ENCODE peak calls at places on chromosome 18, in five cellular contexts. N is fibroblast of the aortic adventitia, E is left lung, B is body of pancreas, V is astrocyte of the spinal cord. D is an unnamed sample.

GRCh38 chr18:45715212-45715780 is 8.7 kb upstream of the SLC14A1 start:
- DNase-seq in N (no peak), E (no peak), B (no peak), V (no peak), D (no peak)

GRCh38 chr18:32877371-32877770 is 104.5 kb upstream of the KLHL14 start:
- DNase-seq in N (no peak), E (no peak), B (no peak), V (no peak), D (no peak)

GRCh38 chr18:2114765-2115164 is 456.5 kb downstream of the METTL4 start:
- DNase-seq in N (no peak), E (no peak), B (no peak), V (no peak), D (no peak)

GRCh38 chr18:46706968-46707367 is 49.9 kb downstream of the ST8SIA5 start:
- DNase-seq in N (no peak), E (no peak), B (no peak), V (peak), D (no peak)

GRCh38 chr18:7755753-7756475 is 188.8 kb downstream of the PTPRM start:
- DNase-seq in N (peak), E (no peak), B (peak), V (no peak), D (peak)

GRCh38 chr18:2958819-2959298 is 54.1 kb downstream of the LPIN2 start:
- DNase-seq in N (peak), E (no peak), B (no peak), V (peak), D (peak)

GRCh38 chr18:59900222-59901128 is 679 bp downstream of the PMAIP1 start:
- DNase-seq in N (peak), E (peak), B (peak), V (peak), D (peak)

GRCh38 chr18:57234346-57234745 is 87.5 kb downstream of the BOD1L2 start:
- DNase-seq in N (no peak), E (no peak), B (no peak), V (no peak), D (no peak)

GRCh38 chr18:8443505-8443904 is 165.7 kb upstream of the RAB12 start:
- DNase-seq in N (peak), E (no peak), B (no peak), V (no peak), D (no peak)

GRCh38 chr18:79798999-79799370 is 1.2 kb downstream of the KCNG2 start:
- DNase-seq in N (no peak), E (no peak), B (no peak), V (no peak), D (peak)

GRCh38 chr18:79798346-79798998 is 734 bp downstream of the KCNG2 start:
- DNase-seq in N (no peak), E (no peak), B (no peak), V (no peak), D (no peak)

GRCh38 chr18:79796531-79797390 is 977 bp upstream of the KCNG2 start:
- DNase-seq in N (peak), E (no peak), B (no peak), V (no peak), D (peak)

GRCh38 chr18:79796016-79796415 is 1.7 kb upstream of the KCNG2 start:
- DNase-seq in N (no peak), E (no peak), B (no peak), V (no peak), D (peak)

DNA sequence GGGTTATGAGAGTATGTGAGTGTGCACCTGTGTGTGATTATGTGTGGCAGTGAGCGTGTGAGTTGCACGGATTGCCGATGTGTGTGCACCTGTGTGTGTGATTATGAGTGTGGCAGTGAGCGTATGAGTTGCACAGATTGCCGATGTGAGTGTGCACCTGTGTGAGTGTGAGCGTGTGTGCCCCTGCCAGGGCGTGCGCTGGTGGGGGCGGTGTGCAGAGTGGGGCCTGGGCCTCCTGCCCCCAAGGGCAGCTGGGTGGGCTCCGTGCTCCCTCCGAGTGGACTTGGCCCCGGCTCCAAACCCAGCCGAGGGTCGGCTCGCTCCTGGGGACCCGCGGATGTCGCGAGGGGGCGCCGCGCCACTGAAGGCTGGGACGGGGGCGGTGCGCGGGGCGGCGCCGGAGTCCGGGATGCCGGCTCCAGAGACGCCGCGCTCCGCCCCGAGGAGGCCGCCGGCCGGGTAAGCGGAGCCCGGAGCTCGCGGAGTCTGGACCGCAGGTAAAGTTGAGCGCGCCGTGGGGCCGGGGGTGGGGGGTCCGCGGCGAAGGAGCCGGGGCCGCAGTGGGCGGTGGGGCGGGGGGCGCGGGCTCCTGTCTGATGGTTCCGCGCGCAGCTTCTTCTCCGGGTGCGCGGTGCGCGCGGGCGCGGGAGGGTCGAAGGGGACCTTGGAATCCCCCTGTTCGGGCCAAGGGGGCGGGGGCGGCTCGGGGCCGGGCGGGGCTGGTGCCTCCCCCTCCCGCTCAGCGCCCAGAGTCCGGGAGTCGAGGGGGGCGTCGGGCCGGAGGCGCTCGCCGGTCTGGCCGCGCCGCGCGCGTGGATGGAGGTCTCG is at the start of gene KCNG2:
- DNase-seq in N (no peak), E (peak), B (no peak), V (no peak), D (peak)
- H3K4me3 ChIP-seq in N (no peak), E (peak), B (no peak), V (no peak), D (peak)

GRCh38 chr18:52907942-52908341 is 567.9 kb downstream of the DCC start:
- DNase-seq in N (no peak), E (no peak), B (no peak), V (no peak), D (no peak)

GRCh38 chr18:52902188-52902587 is 562.2 kb downstream of the DCC start:
- DNase-seq in N (no peak), E (no peak), B (no peak), V (no peak), D (no peak)

GRCh38 chr18:52907522-52907921 is 567.5 kb downstream of the DCC start:
- DNase-seq in N (no peak), E (peak), B (no peak), V (no peak), D (no peak)

GRCh38 chr18:52903858-52904257 is 563.9 kb downstream of the DCC start:
- DNase-seq in N (no peak), E (no peak), B (peak), V (peak), D (peak)
- H3K4me3 ChIP-seq in N (no peak), E (no peak), B (no peak), V (no peak), D (no peak)

DNA sequence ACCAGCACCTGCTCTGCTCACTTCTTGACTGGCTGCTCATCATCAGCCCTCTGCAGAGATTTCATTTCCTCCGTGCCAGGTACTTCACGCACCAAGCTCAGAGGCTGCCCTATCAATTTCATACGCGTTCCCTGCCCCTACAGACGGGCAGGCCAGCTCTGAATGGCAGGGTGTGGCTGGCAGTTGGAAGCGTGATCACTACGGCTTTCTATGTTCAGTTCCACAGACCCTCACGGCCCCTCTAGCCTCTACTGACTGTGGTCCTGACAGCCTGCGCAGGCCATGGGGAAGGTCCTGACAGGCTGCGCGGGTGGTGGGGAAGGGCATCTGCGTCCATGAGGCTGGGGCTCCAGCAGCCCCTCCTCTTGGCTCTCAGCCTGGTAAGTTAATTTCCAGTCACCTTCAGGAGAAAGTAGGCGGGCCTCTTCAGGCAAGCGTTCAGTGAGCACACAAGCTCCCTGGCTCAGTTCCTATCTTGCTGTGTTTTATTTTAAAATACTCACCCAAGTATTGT is 154.8 kb downstream of the ZNF236 start:
- DNase-seq in N (no peak), E (peak), B (peak), V (no peak), D (no peak)
- H3K4me3 ChIP-seq in N (no peak), E (no peak), B (no peak), V (no peak), D (no peak)

DNA sequence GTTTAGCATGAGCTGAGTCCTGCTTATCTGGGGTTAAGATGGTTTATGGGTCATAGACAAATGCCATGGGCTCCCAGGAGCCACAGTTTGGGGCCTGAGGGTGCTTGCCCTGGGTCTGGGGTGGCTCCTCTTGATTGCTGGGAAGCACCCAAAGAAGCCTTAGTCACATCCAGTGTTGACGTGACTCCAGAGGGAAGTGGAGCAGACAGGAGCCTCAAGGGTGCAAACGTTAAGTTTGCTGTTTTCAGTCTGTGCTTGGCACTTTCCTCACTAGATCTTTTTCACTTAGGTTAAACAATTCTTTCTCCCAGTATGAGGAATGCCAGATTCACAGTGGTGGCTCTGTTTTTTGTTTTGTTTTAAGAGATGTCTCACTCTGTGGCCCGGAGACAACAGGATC is 251.5 kb downstream of the FAM210A start:
- DNase-seq in N (peak), E (no peak), B (no peak), V (peak), D (no peak)
- H3K4me3 ChIP-seq in N (no peak), E (no peak), B (no peak), V (no peak), D (no peak)

GRCh38 chr18:55402731-55403405 is 185.1 kb downstream of the TCF4 start:
- DNase-seq in N (peak), E (no peak), B (no peak), V (peak), D (peak)
- H3K4me3 ChIP-seq in N (peak), E (no peak), B (no peak), V (no peak), D (peak)

DNA sequence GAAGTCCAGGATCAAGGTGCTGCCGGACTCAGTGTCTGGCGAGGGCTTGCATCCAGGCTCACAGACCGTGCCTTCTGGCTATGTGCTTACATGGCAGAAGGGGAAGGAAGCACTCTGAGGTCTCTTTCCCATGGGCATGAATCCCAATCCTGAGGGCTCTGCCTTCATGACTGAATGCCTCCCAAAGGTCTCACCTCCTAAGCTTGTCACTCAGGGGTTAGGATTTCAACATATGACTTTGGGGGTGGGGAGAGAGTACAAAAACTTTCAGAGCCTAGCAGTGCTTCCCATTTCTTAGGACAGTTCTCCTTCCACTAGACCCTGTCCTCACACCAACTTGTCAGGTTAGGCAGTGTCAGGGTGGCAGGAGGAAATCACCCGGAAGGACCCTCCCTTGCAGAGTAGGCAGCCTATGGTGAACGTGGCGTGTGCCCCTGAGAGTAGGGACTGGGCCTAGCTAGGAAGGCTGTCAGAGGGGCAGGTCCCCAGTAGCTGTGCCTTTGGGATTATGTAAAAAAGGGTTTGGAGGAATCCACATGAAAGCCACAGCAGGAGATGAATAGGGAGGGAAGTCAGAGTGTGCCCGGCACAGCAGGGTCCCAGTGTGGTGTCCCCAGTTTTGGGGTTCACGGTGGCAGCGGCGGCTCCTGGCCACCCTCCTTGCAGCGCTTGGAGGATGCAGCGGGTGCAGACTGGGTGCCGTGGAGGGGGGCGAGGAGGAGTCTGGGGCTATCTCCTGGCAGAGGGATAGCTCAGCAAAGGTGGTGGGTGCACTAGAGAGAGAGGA is 233.3 kb downstream of the LDLRAD4 start:
- DNase-seq in N (no peak), E (no peak), B (no peak), V (no peak), D (no peak)
- H3K4me3 ChIP-seq in N (no peak), E (no peak), B (no peak), V (no peak), D (no peak)

DNA sequence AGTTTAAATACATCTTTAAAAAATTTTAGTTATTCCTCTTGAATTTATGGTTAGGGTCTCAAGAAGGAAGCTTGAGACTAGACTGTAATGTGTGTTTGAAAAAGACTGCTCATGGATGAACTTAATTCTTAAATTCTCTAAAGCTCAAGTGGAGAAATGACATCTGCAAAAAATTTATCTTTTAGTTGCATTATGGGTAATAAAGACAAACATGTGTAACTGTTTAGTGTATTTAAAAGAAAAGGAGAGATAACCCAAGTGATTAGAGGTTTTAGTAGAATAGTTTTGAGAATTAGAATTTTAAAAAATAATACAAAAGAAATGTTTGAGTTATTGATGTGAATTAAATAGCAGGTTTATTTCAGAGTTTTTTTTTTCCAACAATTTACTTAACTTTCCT is 36.7 kb downstream of the GALNT1 start:
- DNase-seq in N (no peak), E (no peak), B (no peak), V (no peak), D (no peak)
- H3K4me3 ChIP-seq in N (no peak), E (no peak), B (no peak), V (no peak), D (no peak)

GRCh38 chr18:74292541-74292858 is 737 bp upstream of the CYB5A start:
- DNase-seq in N (no peak), E (no peak), B (no peak), V (no peak), D (no peak)
- H3K4me3 ChIP-seq in N (peak), E (peak), B (no peak), V (peak), D (peak)